ENCODE peak calls at places on chromosomes 1 and 21, in eight cellular contexts. U is Ammon's horn; N is MV-4-11; I is stromal cell of bone marrow; S is MG63; G is tibial nerve; Z is GM12891; E is stimulated activated CD8-positive, alpha-beta memory T cell treated with anti-CD3 and anti-CD28 coated beads, Interleukin-7, amount 100 ng/mL, for 1 hour. O is an unnamed sample.

GRCh38 chr1:94143173-94143808 is 22.3 kb upstream of the ABCA4 start:
- DNase-seq in U (no peak), N (no peak), I (no peak), S (no peak), G (no peak), Z (no peak), E (no peak), O (no peak)

GRCh38 chr21:35319684-35320083 is 270.6 kb upstream of the RUNX1 start:
- DNase-seq in U (no peak), N (no peak), I (no peak), S (peak), G (no peak), Z (no peak), E (no peak), O (no peak)

GRCh38 chr1:33306561-33307493 is 14.1 kb downstream of the A3GALT2 start:
- DNase-seq in U (no peak), N (no peak), I (no peak), S (no peak), G (no peak), Z (no peak), E (no peak), O (no peak)

GRCh38 chr1:179447489-179447888 is 81.7 kb downstream of the AXDND1 start:
- DNase-seq in U (no peak), N (peak), I (no peak), S (no peak), G (no peak), Z (peak), E (no peak), O (peak)

GRCh38 chr21:37449302-37449937 is 82.8 kb downstream of the DYRK1A start:
- DNase-seq in U (no peak), N (no peak), I (no peak), S (no peak), G (no peak), Z (no peak), E (no peak), O (no peak)

GRCh38 chr1:84168783-84169182 is 24.7 kb downstream of the PRKACB start:
- DNase-seq in U (no peak), N (no peak), I (no peak), S (no peak), G (no peak), Z (no peak), E (no peak), O (no peak)

GRCh38 chr1:154326546-154327465 is 1.5 kb downstream of the ATP8B2 start:
- DNase-seq in U (no peak), N (no peak), I (peak), S (peak), G (peak), Z (no peak), E (no peak), O (no peak)

GRCh38 chr21:27571706-27572105 is 604.8 kb upstream of the ADAMTS5 start:
- DNase-seq in U (no peak), N (no peak), I (no peak), S (no peak), G (no peak), Z (no peak), E (no peak), O (no peak)

GRCh38 chr1:114540202-114540601 is 29.2 kb upstream of the TRIM33 start:
- DNase-seq in U (no peak), N (no peak), I (no peak), S (no peak), G (no peak), Z (no peak), E (no peak), O (no peak)

GRCh38 chr1:119659628-119660027 is 11.6 kb upstream of the ZNF697 start:
- DNase-seq in U (no peak), N (no peak), I (no peak), S (no peak), G (no peak), Z (no peak), E (no peak), O (no peak)